ENCODE peak calls at places on chromosomes 16 and 17, in five cellular contexts. One of them, this sample, is unnamed.

GRCh38 chr17:14080847-14081251 is 11.5 kb downstream of the COX10 start:
- DNase-seq in breast epithelium: no peak
- DNase-seq in IMR-90: no peak
- DNase-seq in tibial nerve: no peak
- DNase-seq in cardiac fibroblast: peak; percentile 19
- DNase-seq in this sample: no peak

GRCh38 chr16:2835638-2836493 is 5.8 kb downstream of the ZG16B start:
- DNase-seq in breast epithelium: peak; percentile 84
- DNase-seq in IMR-90: peak; percentile 98
- DNase-seq in tibial nerve: no peak
- DNase-seq in cardiac fibroblast: peak; percentile 88
- DNase-seq in this sample: peak; percentile 96

GRCh38 chr17:44536090-44536960 is 21.0 kb upstream of the FZD2 start:
- DNase-seq in breast epithelium: no peak
- DNase-seq in IMR-90: no peak
- DNase-seq in tibial nerve: no peak
- DNase-seq in cardiac fibroblast: peak; percentile 43
- DNase-seq in this sample: no peak

GRCh38 chr17:75240394-75241142 is 20.8 kb downstream of the GGA3 start:
- DNase-seq in breast epithelium: no peak
- DNase-seq in IMR-90: peak; percentile 20
- DNase-seq in tibial nerve: no peak
- DNase-seq in cardiac fibroblast: peak; percentile 31
- DNase-seq in this sample: peak; percentile 68

GRCh38 chr17:46199379-46199778 is 6.2 kb upstream of the KANSL1 start:
- DNase-seq in breast epithelium: no peak
- DNase-seq in IMR-90: peak; percentile 40
- DNase-seq in tibial nerve: no peak
- DNase-seq in cardiac fibroblast: peak; percentile 32
- DNase-seq in this sample: peak; percentile 43

GRCh38 chr16:51151951-51152663 is 1.0 kb upstream of the SALL1 start:
- DNase-seq in breast epithelium: no peak
- DNase-seq in IMR-90: peak; percentile 80
- DNase-seq in tibial nerve: no peak
- DNase-seq in cardiac fibroblast: peak; percentile 9
- DNase-seq in this sample: peak; percentile 82

GRCh38 chr16:24858219-24859041 is 12.7 kb downstream of the SLC5A11 start:
- DNase-seq in breast epithelium: peak; percentile 59
- DNase-seq in IMR-90: peak; percentile 59
- DNase-seq in tibial nerve: no peak
- DNase-seq in cardiac fibroblast: peak; percentile 64
- DNase-seq in this sample: peak; percentile 58

GRCh38 chr16:81601008-81601428 is 156.4 kb downstream of the CMIP start:
- DNase-seq in breast epithelium: peak; percentile 53
- DNase-seq in IMR-90: peak; percentile 72
- DNase-seq in tibial nerve: no peak
- DNase-seq in cardiac fibroblast: peak; percentile 56
- DNase-seq in this sample: peak; percentile 81

GRCh38 chr16:3640207-3640606 is 14.3 kb upstream of the DNASE1 start:
- DNase-seq in breast epithelium: no peak
- DNase-seq in IMR-90: no peak
- DNase-seq in tibial nerve: no peak
- DNase-seq in cardiac fibroblast: no peak
- DNase-seq in this sample: no peak

GRCh38 chr16:89571636-89572035 is 3.9 kb upstream of the CPNE7 start:
- DNase-seq in breast epithelium: no peak
- DNase-seq in IMR-90: no peak
- DNase-seq in tibial nerve: no peak
- DNase-seq in cardiac fibroblast: no peak
- DNase-seq in this sample: no peak

GRCh38 chr17:34979650-34980352 is 511 bp upstream of the LIG3 start:
- DNase-seq in breast epithelium: no peak
- DNase-seq in IMR-90: peak; percentile 22
- DNase-seq in tibial nerve: no peak
- DNase-seq in cardiac fibroblast: peak; percentile 28
- DNase-seq in this sample: peak; percentile 22

GRCh38 chr17:72438783-72439182 is 318.0 kb downstream of the SOX9 start:
- DNase-seq in breast epithelium: no peak
- DNase-seq in IMR-90: no peak
- DNase-seq in tibial nerve: no peak
- DNase-seq in cardiac fibroblast: no peak
- DNase-seq in this sample: no peak

GRCh38 chr17:29622337-29623282 is at the start of gene CORO6:
- DNase-seq in breast epithelium: no peak
- DNase-seq in IMR-90: peak; percentile 23
- DNase-seq in tibial nerve: no peak
- DNase-seq in cardiac fibroblast: peak; percentile 47
- DNase-seq in this sample: peak; percentile 37

GRCh38 chr16:10080031-10080772 is 102.0 kb downstream of the GRIN2A start:
- DNase-seq in breast epithelium: peak; percentile 76
- DNase-seq in IMR-90: no peak
- DNase-seq in tibial nerve: no peak
- DNase-seq in cardiac fibroblast: peak; percentile 38
- DNase-seq in this sample: peak; percentile 93

GRCh38 chr16:23466162-23466885 is 13.3 kb upstream of the COG7 start:
- DNase-seq in breast epithelium: no peak
- DNase-seq in IMR-90: peak; percentile 96
- DNase-seq in tibial nerve: no peak
- DNase-seq in cardiac fibroblast: peak; percentile 95
- DNase-seq in this sample: peak; percentile 62

GRCh38 chr17:2847601-2848255 is 51.5 kb downstream of the RAP1GAP2 start:
- DNase-seq in breast epithelium: no peak
- DNase-seq in IMR-90: no peak
- DNase-seq in tibial nerve: no peak
- DNase-seq in cardiac fibroblast: no peak
- DNase-seq in this sample: no peak

GRCh38 chr17:2634361-2634960 is 41.0 kb downstream of the PAFAH1B1 start:
- DNase-seq in breast epithelium: no peak
- DNase-seq in IMR-90: peak; percentile 25
- DNase-seq in tibial nerve: no peak
- DNase-seq in cardiac fibroblast: peak; percentile 21
- DNase-seq in this sample: no peak

GRCh38 chr16:77975942-77976341 is 46.4 kb upstream of the CLEC3A start:
- DNase-seq in breast epithelium: no peak
- DNase-seq in IMR-90: no peak
- DNase-seq in tibial nerve: no peak
- DNase-seq in cardiac fibroblast: no peak
- DNase-seq in this sample: no peak

GRCh38 chr16:88619859-88620655 is 18.3 kb upstream of the IL17C start:
- DNase-seq in breast epithelium: no peak
- DNase-seq in IMR-90: peak; percentile 98
- DNase-seq in tibial nerve: no peak
- DNase-seq in cardiac fibroblast: no peak
- DNase-seq in this sample: no peak

GRCh38 chr17:80720624-80721577 is 176.3 kb downstream of the RPTOR start:
- DNase-seq in breast epithelium: no peak
- DNase-seq in IMR-90: peak; percentile 86
- DNase-seq in tibial nerve: no peak
- DNase-seq in cardiac fibroblast: peak; percentile 83
- DNase-seq in this sample: peak; percentile 18

GRCh38 chr17:49510059-49510719 is 15.1 kb downstream of the NGFR start:
- DNase-seq in breast epithelium: no peak
- DNase-seq in IMR-90: no peak
- DNase-seq in tibial nerve: no peak
- DNase-seq in cardiac fibroblast: no peak
- DNase-seq in this sample: no peak

GRCh38 chr17:4861052-4861451 is 27.9 kb downstream of the MINK1 start:
- DNase-seq in breast epithelium: no peak
- DNase-seq in IMR-90: no peak
- DNase-seq in tibial nerve: no peak
- DNase-seq in cardiac fibroblast: no peak
- DNase-seq in this sample: no peak

GRCh38 chr17:57906910-57907309 is 48.3 kb downstream of the CUEDC1 start:
- DNase-seq in breast epithelium: no peak
- DNase-seq in IMR-90: no peak
- DNase-seq in tibial nerve: no peak
- DNase-seq in cardiac fibroblast: no peak
- DNase-seq in this sample: no peak

GRCh38 chr16:1346422-1347285 is 5.0 kb downstream of the TSR3 start:
- DNase-seq in breast epithelium: no peak
- DNase-seq in IMR-90: no peak
- DNase-seq in tibial nerve: no peak
- DNase-seq in cardiac fibroblast: peak; percentile 16
- DNase-seq in this sample: no peak
- TF ChIP-seq CTCF in breast epithelium: no peak
- TF ChIP-seq CTCF in IMR-90: peak; percentile 12
- TF ChIP-seq CTCF in tibial nerve: no peak
- TF ChIP-seq CTCF in cardiac fibroblast: peak; percentile 32
- TF ChIP-seq CTCF in this sample: peak; percentile 5

DNA sequence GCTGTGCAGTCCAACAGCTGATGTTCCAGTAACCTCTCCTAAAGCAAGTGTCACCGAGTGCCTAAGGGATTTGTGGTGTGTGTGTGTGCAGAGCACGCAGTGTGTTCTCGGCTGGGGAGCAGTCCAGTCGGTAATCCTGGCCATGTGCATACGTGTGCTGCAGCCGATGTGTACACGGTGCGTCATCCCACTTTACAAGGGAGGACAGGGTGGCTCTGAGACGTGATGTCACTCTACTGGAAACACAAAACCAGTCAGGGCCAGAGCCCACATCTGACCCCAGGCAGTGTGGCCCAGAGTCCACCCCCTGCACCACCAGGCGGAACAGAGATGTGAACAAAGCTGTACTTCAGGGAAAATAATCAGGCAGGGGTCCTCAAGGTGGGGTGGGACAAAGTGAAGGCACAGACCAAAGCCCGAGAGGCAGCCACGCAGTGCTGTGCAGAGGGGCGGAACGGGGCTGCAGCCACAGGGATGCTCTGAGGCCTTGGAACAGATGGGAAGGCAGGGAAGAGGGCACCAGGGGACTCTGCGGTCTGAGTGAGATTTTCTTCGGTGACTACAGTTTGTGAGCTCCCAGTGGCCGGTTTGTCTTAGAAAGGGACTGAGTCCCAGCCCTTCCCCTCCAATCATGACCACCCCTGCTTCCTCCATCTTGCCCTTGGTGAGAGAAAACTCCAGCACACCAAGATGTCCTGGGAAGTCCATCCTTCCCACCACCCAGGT is 181.5 kb downstream of the ZNF423 start:
- DNase-seq in breast epithelium: no peak
- DNase-seq in IMR-90: no peak
- DNase-seq in tibial nerve: no peak
- DNase-seq in cardiac fibroblast: no peak
- DNase-seq in this sample: no peak
- TF ChIP-seq CTCF in breast epithelium: no peak
- TF ChIP-seq CTCF in IMR-90: no peak
- TF ChIP-seq CTCF in tibial nerve: no peak
- TF ChIP-seq CTCF in cardiac fibroblast: no peak
- TF ChIP-seq CTCF in this sample: no peak

DNA sequence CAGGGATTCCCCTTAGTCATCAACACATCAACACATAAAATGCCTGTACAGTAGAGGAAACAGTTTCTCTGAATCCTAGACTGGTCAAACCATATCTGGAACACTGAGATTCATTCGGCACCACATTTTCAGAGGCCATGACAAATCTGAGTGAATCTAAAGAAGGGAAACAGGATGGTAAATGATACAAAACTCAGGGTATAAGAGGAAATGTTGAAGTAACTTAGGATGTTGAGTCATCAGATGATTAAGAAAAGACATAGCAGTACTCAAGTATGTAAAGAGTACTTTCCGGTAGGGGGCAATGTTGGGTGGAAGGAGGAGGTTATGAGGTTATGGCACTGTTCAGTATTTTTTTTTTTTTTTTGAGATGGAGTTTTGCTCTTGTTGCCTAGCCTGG is 358.5 kb upstream of the PMFBP1 start:
- DNase-seq in breast epithelium: no peak
- DNase-seq in IMR-90: peak; percentile 75
- DNase-seq in tibial nerve: no peak
- DNase-seq in cardiac fibroblast: peak; percentile 97
- DNase-seq in this sample: peak; percentile 66
- TF ChIP-seq CTCF in breast epithelium: no peak
- TF ChIP-seq CTCF in IMR-90: peak; percentile 47
- TF ChIP-seq CTCF in tibial nerve: no peak
- TF ChIP-seq CTCF in cardiac fibroblast: peak; percentile 59
- TF ChIP-seq CTCF in this sample: peak; percentile 31

GRCh38 chr16:54934536-54935410 is 4.1 kb downstream of the IRX5 start:
- DNase-seq in breast epithelium: peak; percentile 69
- DNase-seq in IMR-90: no peak
- DNase-seq in tibial nerve: no peak
- DNase-seq in cardiac fibroblast: no peak
- DNase-seq in this sample: peak; percentile 10
- TF ChIP-seq CTCF in breast epithelium: no peak
- TF ChIP-seq CTCF in IMR-90: no peak
- TF ChIP-seq CTCF in tibial nerve: no peak
- TF ChIP-seq CTCF in cardiac fibroblast: no peak
- TF ChIP-seq CTCF in this sample: no peak

GRCh38 chr17:61756561-61756960 is 106.8 kb downstream of the BRIP1 start:
- DNase-seq in breast epithelium: no peak
- DNase-seq in IMR-90: no peak
- DNase-seq in tibial nerve: no peak
- DNase-seq in cardiac fibroblast: no peak
- DNase-seq in this sample: no peak
- TF ChIP-seq CTCF in breast epithelium: no peak
- TF ChIP-seq CTCF in IMR-90: no peak
- TF ChIP-seq CTCF in tibial nerve: no peak
- TF ChIP-seq CTCF in cardiac fibroblast: no peak
- TF ChIP-seq CTCF in this sample: no peak

DNA sequence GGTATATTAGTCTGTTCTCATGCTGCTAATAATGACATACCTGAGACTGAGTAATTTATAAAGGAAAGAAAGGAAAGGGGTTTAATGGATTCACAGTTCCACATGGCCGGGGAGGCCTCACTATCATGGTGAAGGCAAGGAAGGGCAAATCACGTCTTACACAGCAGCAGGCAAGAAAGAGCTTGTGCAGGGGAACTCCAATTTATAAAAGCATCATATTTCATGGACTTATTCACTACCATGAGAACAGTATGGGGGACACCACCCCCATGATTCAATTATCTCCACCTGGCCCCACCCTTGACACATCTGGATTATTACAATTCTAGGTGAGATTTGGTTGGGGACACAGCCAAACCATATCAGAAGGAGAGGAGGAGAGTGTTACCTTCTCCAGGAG is 17.7 kb upstream of the XYLT1 start:
- DNase-seq in breast epithelium: no peak
- DNase-seq in IMR-90: no peak
- DNase-seq in tibial nerve: no peak
- DNase-seq in cardiac fibroblast: no peak
- DNase-seq in this sample: no peak
- TF ChIP-seq CTCF in breast epithelium: no peak
- TF ChIP-seq CTCF in IMR-90: no peak
- TF ChIP-seq CTCF in tibial nerve: no peak
- TF ChIP-seq CTCF in cardiac fibroblast: no peak
- TF ChIP-seq CTCF in this sample: no peak